ENCODE peak calls at places on chromosomes 5 and 9, in six cellular contexts. O, P, S, T, X and J are unnamed samples.

GRCh38 chr5:62717211-62717927 is 138.8 kb downstream of the LRRC70 start:
- DNase-seq in S (no peak), O (no peak), T (no peak), X (no peak), P (no peak), J (no peak)

GRCh38 chr9:68755752-68756151 is 50.7 kb downstream of the PIP5K1B start:
- DNase-seq in X (no peak), S (no peak), O (no peak), P (no peak), T (no peak), J (no peak)

GRCh38 chr5:79568632-79569190 is 43.5 kb upstream of the TENT2 start:
- DNase-seq in P (no peak), S (no peak), T (no peak), O (no peak), X (no peak), J (no peak)

GRCh38 chr5:172380992-172381643 is 73.2 kb downstream of the SH3PXD2B start:
- DNase-seq in P (no peak), T (peak), O (peak), S (peak), X (no peak), J (peak)

GRCh38 chr9:126474786-126475485 is 138.8 kb upstream of the LMX1B start:
- DNase-seq in O (no peak), P (no peak), X (no peak), S (no peak), T (no peak), J (no peak)

GRCh38 chr5:135458356-135458755 is 6.2 kb upstream of the TIFAB start:
- DNase-seq in X (no peak), T (no peak), P (no peak), O (no peak), S (no peak), J (no peak)

GRCh38 chr5:55993013-55993412 is 1.8 kb downstream of the IL6ST start:
- DNase-seq in S (peak), T (no peak), O (peak), P (no peak), X (peak), J (peak)

GRCh38 chr5:167561796-167562195 is 729.6 kb upstream of the WWC1 start:
- DNase-seq in X (no peak), T (no peak), O (peak), P (no peak), S (no peak), J (no peak)

GRCh38 chr5:108720416-108720815 is 27.3 kb upstream of the FER start:
- DNase-seq in S (no peak), P (no peak), O (no peak), X (no peak), T (no peak), J (no peak)

GRCh38 chr9:96450613-96451544 is 910 bp downstream of the HABP4 start:
- DNase-seq in X (peak), S (no peak), O (peak), T (peak), P (no peak), J (peak)

GRCh38 chr9:73152953-73153352 is 1.3 kb downstream of the ANXA1 start:
- DNase-seq in O (no peak), P (no peak), T (no peak), S (no peak), X (no peak), J (no peak)

GRCh38 chr5:4058899-4059298 is 463.3 kb downstream of the IRX1 start:
- DNase-seq in T (no peak), X (no peak), S (no peak), P (no peak), O (no peak), J (no peak)

GRCh38 chr9:14585730-14586473 is 107.3 kb downstream of the ZDHHC21 start:
- DNase-seq in P (no peak), O (no peak), X (no peak), S (no peak), T (no peak), J (no peak)